ENCODE peak calls at places on chromosomes 16 and 17, in seven cellular contexts. One of them, this sample, is unnamed.

GRCh38 chr17:68591583-68591982 is 9.6 kb downstream of the FAM20A start:
- DNase-seq in progenitor cell of endocrine pancreas: no peak
- DNase-seq in lower leg skin: no peak
- DNase-seq in breast epithelium: no peak
- DNase-seq in neural progenitor cell: peak
- DNase-seq in AG04450: no peak
- DNase-seq in AG10803: no peak
- DNase-seq in this sample: no peak

GRCh38 chr17:48113201-48113676 is 5.7 kb downstream of the SNX11 start:
- DNase-seq in progenitor cell of endocrine pancreas: no peak
- DNase-seq in lower leg skin: no peak
- DNase-seq in breast epithelium: no peak
- DNase-seq in neural progenitor cell: no peak
- DNase-seq in AG04450: no peak
- DNase-seq in AG10803: no peak
- DNase-seq in this sample: peak

GRCh38 chr16:79639576-79640311 is 39.2 kb upstream of the MAF start:
- DNase-seq in progenitor cell of endocrine pancreas: no peak
- DNase-seq in lower leg skin: peak
- DNase-seq in breast epithelium: no peak
- DNase-seq in neural progenitor cell: no peak
- DNase-seq in AG04450: no peak
- DNase-seq in AG10803: no peak
- DNase-seq in this sample: no peak

GRCh38 chr17:1957037-1957436 is 68.1 kb downstream of the RTN4RL1 start:
- DNase-seq in progenitor cell of endocrine pancreas: no peak
- DNase-seq in lower leg skin: no peak
- DNase-seq in breast epithelium: no peak
- DNase-seq in neural progenitor cell: no peak
- DNase-seq in AG04450: peak
- DNase-seq in AG10803: peak
- DNase-seq in this sample: no peak

GRCh38 chr16:11188801-11189740 is 66.9 kb downstream of the SOCS1 start:
- DNase-seq in progenitor cell of endocrine pancreas: no peak
- DNase-seq in lower leg skin: no peak
- DNase-seq in breast epithelium: peak
- DNase-seq in neural progenitor cell: no peak
- DNase-seq in AG04450: no peak
- DNase-seq in AG10803: no peak
- DNase-seq in this sample: no peak

GRCh38 chr17:12737740-12738469 is 51.4 kb upstream of the ARHGAP44 start:
- DNase-seq in progenitor cell of endocrine pancreas: no peak
- DNase-seq in lower leg skin: no peak
- DNase-seq in breast epithelium: no peak
- DNase-seq in neural progenitor cell: peak
- DNase-seq in AG04450: no peak
- DNase-seq in AG10803: no peak
- DNase-seq in this sample: no peak

GRCh38 chr17:57135748-57136342 is 50.8 kb downstream of the AKAP1 start:
- DNase-seq in progenitor cell of endocrine pancreas: no peak
- DNase-seq in lower leg skin: no peak
- DNase-seq in breast epithelium: no peak
- DNase-seq in neural progenitor cell: no peak
- DNase-seq in AG04450: no peak
- DNase-seq in AG10803: no peak
- DNase-seq in this sample: no peak

GRCh38 chr17:44828919-44829557 is 1.0 kb downstream of the GJC1 start:
- DNase-seq in progenitor cell of endocrine pancreas: no peak
- DNase-seq in lower leg skin: no peak
- DNase-seq in breast epithelium: no peak
- DNase-seq in neural progenitor cell: no peak
- DNase-seq in AG04450: no peak
- DNase-seq in AG10803: peak
- DNase-seq in this sample: no peak

GRCh38 chr16:8679156-8679555 is 4.7 kb downstream of the ABAT start:
- DNase-seq in progenitor cell of endocrine pancreas: no peak
- DNase-seq in lower leg skin: no peak
- DNase-seq in breast epithelium: no peak
- DNase-seq in neural progenitor cell: no peak
- DNase-seq in AG04450: no peak
- DNase-seq in AG10803: no peak
- DNase-seq in this sample: no peak

GRCh38 chr17:32341141-32341856 is 674 bp downstream of the C17orf75 start:
- DNase-seq in progenitor cell of endocrine pancreas: no peak
- DNase-seq in lower leg skin: no peak
- DNase-seq in breast epithelium: no peak
- DNase-seq in neural progenitor cell: no peak
- DNase-seq in AG04450: no peak
- DNase-seq in AG10803: no peak
- DNase-seq in this sample: no peak

GRCh38 chr17:42844271-42844670 is at the start of gene AOC2:
- DNase-seq in progenitor cell of endocrine pancreas: no peak
- DNase-seq in lower leg skin: no peak
- DNase-seq in breast epithelium: no peak
- DNase-seq in neural progenitor cell: no peak
- DNase-seq in AG04450: no peak
- DNase-seq in AG10803: peak
- DNase-seq in this sample: no peak

GRCh38 chr17:73307130-73307529 is 4.7 kb downstream of the CDC42EP4 start:
- DNase-seq in progenitor cell of endocrine pancreas: no peak
- DNase-seq in lower leg skin: no peak
- DNase-seq in breast epithelium: no peak
- DNase-seq in neural progenitor cell: no peak
- DNase-seq in AG04450: no peak
- DNase-seq in AG10803: no peak
- DNase-seq in this sample: no peak

GRCh38 chr17:50931003-50931878 is 65.1 kb upstream of the TOB1 start:
- DNase-seq in progenitor cell of endocrine pancreas: peak
- DNase-seq in lower leg skin: no peak
- DNase-seq in breast epithelium: no peak
- DNase-seq in neural progenitor cell: peak
- DNase-seq in AG04450: peak
- DNase-seq in AG10803: peak
- DNase-seq in this sample: no peak

GRCh38 chr16:17222756-17223411 is 247.9 kb downstream of the XYLT1 start:
- DNase-seq in progenitor cell of endocrine pancreas: no peak
- DNase-seq in lower leg skin: peak
- DNase-seq in breast epithelium: no peak
- DNase-seq in neural progenitor cell: no peak
- DNase-seq in AG04450: no peak
- DNase-seq in AG10803: no peak
- DNase-seq in this sample: no peak

GRCh38 chr17:30376621-30377452 is 1.9 kb upstream of the CPD start:
- DNase-seq in progenitor cell of endocrine pancreas: no peak
- DNase-seq in lower leg skin: no peak
- DNase-seq in breast epithelium: no peak
- DNase-seq in neural progenitor cell: no peak
- DNase-seq in AG04450: peak
- DNase-seq in AG10803: peak
- DNase-seq in this sample: no peak

GRCh38 chr16:24580665-24581064 is 41.3 kb downstream of the RBBP6 start:
- DNase-seq in progenitor cell of endocrine pancreas: no peak
- DNase-seq in lower leg skin: no peak
- DNase-seq in breast epithelium: no peak
- DNase-seq in neural progenitor cell: no peak
- DNase-seq in AG04450: peak
- DNase-seq in AG10803: peak
- DNase-seq in this sample: no peak

GRCh38 chr17:60926466-60927183 is 249.0 kb downstream of the BCAS3 start:
- DNase-seq in progenitor cell of endocrine pancreas: no peak
- DNase-seq in lower leg skin: no peak
- DNase-seq in breast epithelium: no peak
- DNase-seq in neural progenitor cell: no peak
- DNase-seq in AG04450: no peak
- DNase-seq in AG10803: no peak
- DNase-seq in this sample: no peak

GRCh38 chr17:44044092-44044491 is 22.4 kb downstream of the LSM12 start:
- DNase-seq in progenitor cell of endocrine pancreas: no peak
- DNase-seq in lower leg skin: no peak
- DNase-seq in breast epithelium: no peak
- DNase-seq in neural progenitor cell: no peak
- DNase-seq in AG04450: no peak
- DNase-seq in AG10803: peak
- DNase-seq in this sample: no peak

GRCh38 chr16:2468142-2468724 is 2.9 kb upstream of the NTN3 start:
- DNase-seq in progenitor cell of endocrine pancreas: no peak
- DNase-seq in lower leg skin: no peak
- DNase-seq in breast epithelium: no peak
- DNase-seq in neural progenitor cell: peak
- DNase-seq in AG04450: no peak
- DNase-seq in AG10803: no peak
- DNase-seq in this sample: no peak

GRCh38 chr16:50371036-50371716 is 2.4 kb upstream of the BRD7 start:
- DNase-seq in progenitor cell of endocrine pancreas: no peak
- DNase-seq in lower leg skin: no peak
- DNase-seq in breast epithelium: no peak
- DNase-seq in neural progenitor cell: no peak
- DNase-seq in AG04450: no peak
- DNase-seq in AG10803: no peak
- DNase-seq in this sample: no peak

GRCh38 chr16:50371936-50372595 is 3.3 kb upstream of the BRD7 start:
- DNase-seq in progenitor cell of endocrine pancreas: no peak
- DNase-seq in lower leg skin: no peak
- DNase-seq in breast epithelium: no peak
- DNase-seq in neural progenitor cell: peak
- DNase-seq in AG04450: no peak
- DNase-seq in AG10803: peak
- DNase-seq in this sample: no peak

GRCh38 chr16:50373780-50374179 is 5.0 kb upstream of the BRD7 start:
- DNase-seq in progenitor cell of endocrine pancreas: no peak
- DNase-seq in lower leg skin: no peak
- DNase-seq in breast epithelium: no peak
- DNase-seq in neural progenitor cell: no peak
- DNase-seq in AG04450: no peak
- DNase-seq in AG10803: no peak
- DNase-seq in this sample: no peak

GRCh38 chr16:50373345-50373701 is 4.5 kb upstream of the BRD7 start:
- DNase-seq in progenitor cell of endocrine pancreas: no peak
- DNase-seq in lower leg skin: no peak
- DNase-seq in breast epithelium: no peak
- DNase-seq in neural progenitor cell: no peak
- DNase-seq in AG04450: no peak
- DNase-seq in AG10803: no peak
- DNase-seq in this sample: no peak

GRCh38 chr16:50372611-50373344 is 4.0 kb upstream of the BRD7 start:
- DNase-seq in progenitor cell of endocrine pancreas: no peak
- DNase-seq in lower leg skin: no peak
- DNase-seq in breast epithelium: no peak
- DNase-seq in neural progenitor cell: no peak
- DNase-seq in AG04450: no peak
- DNase-seq in AG10803: peak
- DNase-seq in this sample: no peak
- TF ChIP-seq CTCF in progenitor cell of endocrine pancreas: no peak
- TF ChIP-seq CTCF in lower leg skin: no peak
- TF ChIP-seq CTCF in breast epithelium: no peak
- TF ChIP-seq CTCF in neural progenitor cell: no peak
- TF ChIP-seq CTCF in AG04450: no peak
- TF ChIP-seq CTCF in AG10803: no peak
- TF ChIP-seq CTCF in this sample: no peak

GRCh38 chr16:30370444-30371247 is at the start of gene TBC1D10B:
- DNase-seq in progenitor cell of endocrine pancreas: peak
- DNase-seq in lower leg skin: peak
- DNase-seq in breast epithelium: peak
- DNase-seq in neural progenitor cell: peak
- DNase-seq in AG04450: peak
- DNase-seq in AG10803: peak
- DNase-seq in this sample: peak

GRCh38 chr16:30372037-30372712 is 1.9 kb upstream of the TBC1D10B start:
- DNase-seq in progenitor cell of endocrine pancreas: no peak
- DNase-seq in lower leg skin: no peak
- DNase-seq in breast epithelium: peak
- DNase-seq in neural progenitor cell: no peak
- DNase-seq in AG04450: no peak
- DNase-seq in AG10803: no peak
- DNase-seq in this sample: no peak

GRCh38 chr16:30369938-30370443 is 303 bp downstream of the TBC1D10B start:
- DNase-seq in progenitor cell of endocrine pancreas: no peak
- DNase-seq in lower leg skin: no peak
- DNase-seq in breast epithelium: no peak
- DNase-seq in neural progenitor cell: no peak
- DNase-seq in AG04450: no peak
- DNase-seq in AG10803: peak
- DNase-seq in this sample: no peak

GRCh38 chr16:30372725-30373124 is 1.9 kb upstream of the MYL11 start:
- DNase-seq in progenitor cell of endocrine pancreas: no peak
- DNase-seq in lower leg skin: no peak
- DNase-seq in breast epithelium: no peak
- DNase-seq in neural progenitor cell: no peak
- DNase-seq in AG04450: no peak
- DNase-seq in AG10803: no peak
- DNase-seq in this sample: no peak

GRCh38 chr16:30371248-30371816 is 1.0 kb upstream of the TBC1D10B start:
- DNase-seq in progenitor cell of endocrine pancreas: no peak
- DNase-seq in lower leg skin: no peak
- DNase-seq in breast epithelium: no peak
- DNase-seq in neural progenitor cell: no peak
- DNase-seq in AG04450: no peak
- DNase-seq in AG10803: no peak
- DNase-seq in this sample: no peak
- TF ChIP-seq CTCF in progenitor cell of endocrine pancreas: peak
- TF ChIP-seq CTCF in lower leg skin: no peak
- TF ChIP-seq CTCF in breast epithelium: no peak
- TF ChIP-seq CTCF in neural progenitor cell: peak
- TF ChIP-seq CTCF in AG04450: no peak
- TF ChIP-seq CTCF in AG10803: no peak
- TF ChIP-seq CTCF in this sample: no peak

GRCh38 chr16:86866986-86867722 is 288.8 kb downstream of the FOXL1 start:
- DNase-seq in progenitor cell of endocrine pancreas: no peak
- DNase-seq in lower leg skin: no peak
- DNase-seq in breast epithelium: no peak
- DNase-seq in neural progenitor cell: no peak
- DNase-seq in AG04450: no peak
- DNase-seq in AG10803: no peak
- DNase-seq in this sample: no peak
- TF ChIP-seq CTCF in progenitor cell of endocrine pancreas: no peak
- TF ChIP-seq CTCF in lower leg skin: no peak
- TF ChIP-seq CTCF in breast epithelium: no peak
- TF ChIP-seq CTCF in neural progenitor cell: no peak
- TF ChIP-seq CTCF in AG04450: no peak
- TF ChIP-seq CTCF in AG10803: no peak
- TF ChIP-seq CTCF in this sample: no peak

GRCh38 chr17:40445769-40446468 is 2.7 kb downstream of the IGFBP4 start:
- DNase-seq in progenitor cell of endocrine pancreas: no peak
- DNase-seq in lower leg skin: no peak
- DNase-seq in breast epithelium: no peak
- DNase-seq in neural progenitor cell: no peak
- DNase-seq in AG04450: no peak
- DNase-seq in AG10803: no peak
- DNase-seq in this sample: no peak
- TF ChIP-seq CTCF in progenitor cell of endocrine pancreas: peak
- TF ChIP-seq CTCF in lower leg skin: no peak
- TF ChIP-seq CTCF in breast epithelium: peak
- TF ChIP-seq CTCF in neural progenitor cell: no peak
- TF ChIP-seq CTCF in AG04450: peak
- TF ChIP-seq CTCF in AG10803: peak
- TF ChIP-seq CTCF in this sample: no peak